ENCODE peak calls at places on chromosome X, in ten cellular contexts. I is transverse colon, A is body of pancreas, H is adrenal gland, O is endothelial cell of umbilical vein, J is uterus, W is IMR-90, Z is H1, M is right lobe of liver, G is stomach. L is an unnamed sample.

GRCh38 chrX:750263-750662 is 119.7 kb downstream of the SHOX start:
- DNase-seq in W (no peak), I (no peak), G (no peak), A (no peak), O (no peak), M (no peak), H (no peak), J (no peak), Z (no peak), L (peak; percentile 40)

GRCh38 chrX:140190441-140191108 is 225.3 kb upstream of the CXorf66 start:
- DNase-seq in A (peak; percentile 50), M (no peak), W (no peak), J (no peak), G (peak; percentile 31), O (no peak), I (peak; percentile 7), Z (no peak), H (peak; percentile 55), L (no peak)

GRCh38 chrX:150696264-150696789 is 3.1 kb downstream of the MTMR1 start:
- DNase-seq in O (no peak), J (no peak), H (no peak), G (no peak), A (no peak), I (no peak), Z (no peak), M (no peak), W (no peak), L (no peak)

GRCh38 chrX:23783569-23784486 is 855 bp downstream of the SAT1 start:
- DNase-seq in H (peak; percentile 31), O (peak; percentile 19), M (no peak), G (no peak), I (no peak), A (peak; percentile 15), J (no peak), Z (no peak), W (no peak), L (no peak)

GRCh38 chrX:18654873-18655836 is 16.8 kb downstream of the RS1 start:
- DNase-seq in G (peak; percentile 28), J (no peak), O (no peak), A (no peak), M (no peak), H (no peak), Z (no peak), I (no peak), W (no peak), L (no peak)

GRCh38 chrX:115912372-115912897 is 258.1 kb upstream of the AGTR2 start:
- DNase-seq in I (peak; percentile 24), H (no peak), J (no peak), O (no peak), A (peak; percentile 47), W (no peak), G (no peak), M (no peak), Z (no peak), L (no peak)

GRCh38 chrX:13658602-13659001 is 5.7 kb downstream of the TCEANC start:
- DNase-seq in O (peak; percentile 52), I (no peak), H (no peak), M (no peak), A (no peak), W (peak; percentile 73), Z (no peak), G (no peak), J (no peak), L (no peak)

GRCh38 chrX:54479471-54480122 is 16.4 kb downstream of the FGD1 start:
- DNase-seq in M (no peak), G (no peak), W (no peak), A (no peak), Z (peak; percentile 53), O (no peak), J (no peak), H (no peak), I (no peak), L (peak; percentile 35)

GRCh38 chrX:108131471-108131870 is 39.9 kb downstream of the ATG4A start:
- DNase-seq in W (peak; percentile 42), Z (no peak), I (no peak), M (no peak), A (no peak), G (no peak), O (peak; percentile 88), H (no peak), J (no peak), L (no peak)

GRCh38 chrX:139538907-139539593 is 8.5 kb downstream of the F9 start:
- DNase-seq in I (no peak), H (no peak), J (no peak), W (no peak), A (no peak), G (no peak), Z (no peak), M (no peak), O (no peak), L (no peak)

GRCh38 chrX:57241967-57242366 is 44.5 kb upstream of the FAAH2 start:
- DNase-seq in J (no peak), G (no peak), H (no peak), A (no peak), Z (no peak), W (no peak), M (peak; percentile 15), O (no peak), I (no peak), L (peak; percentile 50)

GRCh38 chrX:10110984-10111363 is 45.8 kb upstream of the CLCN4 start:
- DNase-seq in H (no peak), M (no peak), A (no peak), W (no peak), I (no peak), J (no peak), Z (no peak), G (no peak), O (peak; percentile 1), L (no peak)

DNA sequence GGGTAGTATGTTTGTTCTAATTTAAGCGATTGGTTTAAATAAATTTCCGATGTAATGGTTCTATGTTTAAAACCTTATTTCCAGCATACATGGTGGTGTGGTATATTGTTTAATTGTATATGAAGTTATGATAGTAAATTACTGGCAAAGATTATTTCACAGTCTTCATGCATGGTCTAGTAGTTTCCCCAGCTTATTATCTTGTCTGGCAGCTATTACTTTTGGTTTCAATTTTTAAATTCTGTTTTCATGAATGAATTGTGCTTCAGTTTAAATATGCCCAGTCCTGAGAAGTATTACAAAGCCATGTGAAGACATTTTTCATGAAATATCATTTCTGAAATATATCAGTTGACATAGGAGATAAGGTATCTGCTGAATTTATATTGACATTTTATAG is 6.3 kb downstream of the ALG13 start:
- DNase-seq in A (no peak), J (no peak), M (no peak), O (no peak), H (no peak), W (no peak), Z (no peak), I (no peak), G (no peak), L (no peak)
- H3K36me3 ChIP-seq in A (no peaks in the 10 kb centered on the region), J (no peaks in the 10 kb centered on the region), M (no peaks in the 10 kb centered on the region), O (no peaks in the 10 kb centered on the region), H (no peaks in the 10 kb centered on the region), W (peaks cover 11% of the 10 kb centered on the region), Z (peaks cover 16% of the 10 kb centered on the region), I (no peaks in the 10 kb centered on the region), G (peaks cover 37% of the 10 kb centered on the region), L (peaks cover 5% of the 10 kb centered on the region)

GRCh38 chrX:153374426-153374825 is 26.7 kb downstream of the PNMA6E start:
- DNase-seq in M (no peak), I (no peak), H (no peak), Z (no peak), A (no peak), O (no peak), W (no peak), J (no peak), G (no peak), L (no peak)
- TF ChIP-seq CTCF in M (no peak), I (no peak), H (no peak), Z (peak; percentile 2), A (no peak), O (no peak), W (peak; percentile 24), J (no peak), G (no peak), L (no peak)

DNA sequence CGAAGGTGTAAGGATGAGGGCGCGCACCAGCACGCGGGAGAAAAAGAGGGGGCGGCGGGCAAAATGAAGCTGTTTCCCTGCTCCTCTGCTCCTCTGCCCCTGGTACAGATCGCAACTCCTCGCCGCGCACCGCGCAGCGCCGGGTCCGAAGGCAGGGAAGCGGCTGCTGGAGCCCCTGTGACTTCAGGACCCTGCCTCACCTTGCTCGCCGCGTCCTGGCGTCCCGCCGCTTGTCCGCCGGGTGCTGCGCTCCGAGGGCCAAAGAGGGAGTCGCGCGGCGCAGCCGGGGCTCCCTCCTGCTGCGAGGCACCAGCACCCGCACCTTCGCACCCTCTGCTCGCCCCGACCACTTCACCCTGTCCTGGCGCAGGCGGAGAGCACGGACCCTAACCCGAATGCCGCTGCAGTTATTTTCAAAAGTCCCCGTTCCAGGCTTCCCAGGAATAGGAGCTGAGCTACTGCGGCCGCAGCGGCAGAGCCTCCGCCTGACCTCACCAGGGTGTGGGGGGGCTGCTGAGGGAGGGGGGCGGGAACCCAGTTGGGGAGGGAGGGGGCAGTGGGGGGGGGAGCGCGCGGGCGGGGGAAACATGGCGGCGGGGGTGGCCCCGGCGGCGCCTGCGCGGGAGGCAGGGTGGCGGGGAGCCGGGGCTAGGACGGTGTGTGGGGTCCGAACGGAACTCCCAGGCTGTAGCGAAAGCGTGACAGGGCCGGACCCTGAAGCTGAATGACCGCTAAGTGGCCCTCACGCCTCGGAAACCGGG is at the start of gene KLHL13:
- DNase-seq in A (peak; percentile 60), G (no peak), W (peak; percentile 18), J (peak; percentile 54), H (peak; percentile 44), Z (peak; percentile 50), I (peak; percentile 26), O (peak; percentile 51), M (peak; percentile 57), L (peak; percentile 77)
- TF ChIP-seq POLR2A in A (peak; percentile 57), G (no peak), W (no peak), J (no peak), H (peak; percentile 30), Z (no peak), I (no peak), O (no peak), M (no peak), L (no peak)

GRCh38 chrX:129930941-129931410 is 25.0 kb downstream of the UTP14A start:
- DNase-seq in M (no peak), O (no peak), G (no peak), H (no peak), A (no peak), W (no peak), J (no peak), I (no peak), Z (peak; percentile 54), L (no peak)

GRCh38 chrX:129932792-129933321 is 26.9 kb downstream of the UTP14A start:
- DNase-seq in I (peak; percentile 26), Z (no peak), M (peak; percentile 62), A (peak; percentile 17), G (no peak), H (peak; percentile 57), O (no peak), J (no peak), W (no peak), L (peak; percentile 88)

GRCh38 chrX:129933700-129934099 is 27.7 kb downstream of the UTP14A start:
- DNase-seq in J (no peak), A (no peak), I (no peak), G (no peak), O (no peak), Z (no peak), H (no peak), W (no peak), M (no peak), L (no peak)

GRCh38 chrX:129932137-129932791 is 26.3 kb downstream of the UTP14A start:
- DNase-seq in O (peak; percentile 72), Z (peak; percentile 77), M (peak; percentile 90), H (peak; percentile 93), J (peak; percentile 95), I (peak; percentile 92), W (peak; percentile 81), A (peak; percentile 91), G (peak; percentile 89), L (peak; percentile 97)

GRCh38 chrX:129931411-129932136 is 25.6 kb downstream of the UTP14A start:
- DNase-seq in Z (peak; percentile 82), A (peak; percentile 91), H (peak; percentile 95), O (peak; percentile 78), I (peak; percentile 93), J (peak; percentile 95), M (peak; percentile 87), G (peak; percentile 88), W (peak; percentile 84), L (peak; percentile 95)
- H3K36me3 ChIP-seq in Z (peaks cover 12% of the 10 kb centered on the region), A (no peaks in the 10 kb centered on the region), H (no peaks in the 10 kb centered on the region), O (peaks cover 2% of the 10 kb centered on the region), I (no peaks in the 10 kb centered on the region), J (no peaks in the 10 kb centered on the region), M (no peaks in the 10 kb centered on the region), G (peaks cover 14% of the 10 kb centered on the region), W (peaks cover 3% of the 10 kb centered on the region), L (no peaks in the 10 kb centered on the region)